ENCODE peak calls at places on chromosome X, in four cellular contexts. One of them, this sample, is unnamed.

GRCh38 chrX:110322603-110323002 is 4.7 kb upstream of the AMMECR1 start:
- DNase-seq in mucosa of descending colon: no peak
- DNase-seq in stimulated activated CD8-positive, alpha-beta memory T cell treated with anti-CD3 and anti-CD28 coated beads, Interleukin-7, amount 100 ng/mL, for 24 hours: no peak
- DNase-seq in HFFc6: no peak
- DNase-seq in this sample: no peak

GRCh38 chrX:54641530-54641929 is 111.5 kb downstream of the GNL3L start:
- DNase-seq in mucosa of descending colon: no peak
- DNase-seq in stimulated activated CD8-positive, alpha-beta memory T cell treated with anti-CD3 and anti-CD28 coated beads, Interleukin-7, amount 100 ng/mL, for 24 hours: no peak
- DNase-seq in HFFc6: no peak
- DNase-seq in this sample: no peak

GRCh38 chrX:67555578-67556203 is 11.9 kb downstream of the AR start:
- DNase-seq in mucosa of descending colon: no peak
- DNase-seq in HFFc6: peak; percentile 25
- DNase-seq in stimulated activated CD8-positive, alpha-beta memory T cell treated with anti-CD3 and anti-CD28 coated beads, Interleukin-7, amount 100 ng/mL, for 24 hours: no peak
- DNase-seq in this sample: no peak

GRCh38 chrX:107154787-107155620 is 36.4 kb upstream of the RBM41 start:
- DNase-seq in HFFc6: no peak
- DNase-seq in mucosa of descending colon: no peak
- DNase-seq in stimulated activated CD8-positive, alpha-beta memory T cell treated with anti-CD3 and anti-CD28 coated beads, Interleukin-7, amount 100 ng/mL, for 24 hours: no peak
- DNase-seq in this sample: no peak

GRCh38 chrX:139639253-139639652 is 68.7 kb downstream of the MCF2 start:
- DNase-seq in mucosa of descending colon: no peak
- DNase-seq in stimulated activated CD8-positive, alpha-beta memory T cell treated with anti-CD3 and anti-CD28 coated beads, Interleukin-7, amount 100 ng/mL, for 24 hours: no peak
- DNase-seq in HFFc6: no peak
- DNase-seq in this sample: peak; percentile 35

GRCh38 chrX:153769865-153770605 is 6.0 kb downstream of the PLXNB3 start:
- DNase-seq in mucosa of descending colon: no peak
- DNase-seq in stimulated activated CD8-positive, alpha-beta memory T cell treated with anti-CD3 and anti-CD28 coated beads, Interleukin-7, amount 100 ng/mL, for 24 hours: no peak
- DNase-seq in HFFc6: no peak
- DNase-seq in this sample: peak; percentile 9

GRCh38 chrX:39528161-39528560 is 569.6 kb downstream of the BCOR start:
- DNase-seq in mucosa of descending colon: no peak
- DNase-seq in HFFc6: no peak
- DNase-seq in stimulated activated CD8-positive, alpha-beta memory T cell treated with anti-CD3 and anti-CD28 coated beads, Interleukin-7, amount 100 ng/mL, for 24 hours: no peak
- DNase-seq in this sample: no peak

GRCh38 chrX:1072637-1073377 is 139.6 kb downstream of the CRLF2 start:
- DNase-seq in stimulated activated CD8-positive, alpha-beta memory T cell treated with anti-CD3 and anti-CD28 coated beads, Interleukin-7, amount 100 ng/mL, for 24 hours: no peak
- DNase-seq in HFFc6: no peak
- DNase-seq in mucosa of descending colon: no peak
- DNase-seq in this sample: no peak

GRCh38 chrX:39518451-39519212 is 579.1 kb downstream of the BCOR start:
- DNase-seq in mucosa of descending colon: no peak
- DNase-seq in stimulated activated CD8-positive, alpha-beta memory T cell treated with anti-CD3 and anti-CD28 coated beads, Interleukin-7, amount 100 ng/mL, for 24 hours: no peak
- DNase-seq in HFFc6: no peak
- DNase-seq in this sample: peak; percentile 65

GRCh38 chrX:85111347-85111746 is 107.7 kb downstream of the APOOL start:
- DNase-seq in mucosa of descending colon: no peak
- DNase-seq in HFFc6: no peak
- DNase-seq in stimulated activated CD8-positive, alpha-beta memory T cell treated with anti-CD3 and anti-CD28 coated beads, Interleukin-7, amount 100 ng/mL, for 24 hours: no peak
- DNase-seq in this sample: no peak

GRCh38 chrX:20315140-20315539 is 48.4 kb upstream of the RPS6KA3 start:
- DNase-seq in stimulated activated CD8-positive, alpha-beta memory T cell treated with anti-CD3 and anti-CD28 coated beads, Interleukin-7, amount 100 ng/mL, for 24 hours: no peak
- DNase-seq in mucosa of descending colon: no peak
- DNase-seq in HFFc6: no peak
- DNase-seq in this sample: no peak

GRCh38 chrX:20571611-20572010 is 304.9 kb upstream of the RPS6KA3 start:
- DNase-seq in mucosa of descending colon: no peak
- DNase-seq in stimulated activated CD8-positive, alpha-beta memory T cell treated with anti-CD3 and anti-CD28 coated beads, Interleukin-7, amount 100 ng/mL, for 24 hours: no peak
- DNase-seq in HFFc6: no peak
- DNase-seq in this sample: no peak

GRCh38 chrX:71604141-71604540 is 14.2 kb downstream of the CXCR3 start:
- DNase-seq in stimulated activated CD8-positive, alpha-beta memory T cell treated with anti-CD3 and anti-CD28 coated beads, Interleukin-7, amount 100 ng/mL, for 24 hours: no peak
- DNase-seq in HFFc6: no peak
- DNase-seq in mucosa of descending colon: no peak
- DNase-seq in this sample: no peak

GRCh38 chrX:40097492-40098263 is at the start of gene BCOR:
- DNase-seq in mucosa of descending colon: peak; percentile 87
- DNase-seq in stimulated activated CD8-positive, alpha-beta memory T cell treated with anti-CD3 and anti-CD28 coated beads, Interleukin-7, amount 100 ng/mL, for 24 hours: no peak
- DNase-seq in HFFc6: peak; percentile 35
- DNase-seq in this sample: peak; percentile 79

GRCh38 chrX:51851507-51852085 is 41.8 kb upstream of the MAGED1 start:
- DNase-seq in stimulated activated CD8-positive, alpha-beta memory T cell treated with anti-CD3 and anti-CD28 coated beads, Interleukin-7, amount 100 ng/mL, for 24 hours: no peak
- DNase-seq in HFFc6: no peak
- DNase-seq in mucosa of descending colon: no peak
- DNase-seq in this sample: no peak

GRCh38 chrX:119036369-119037029 is 36.3 kb upstream of the CT47C1 start:
- DNase-seq in HFFc6: no peak
- DNase-seq in stimulated activated CD8-positive, alpha-beta memory T cell treated with anti-CD3 and anti-CD28 coated beads, Interleukin-7, amount 100 ng/mL, for 24 hours: no peak
- DNase-seq in mucosa of descending colon: no peak
- DNase-seq in this sample: no peak

This sample was measured in Right ventricle myocardium superior.